ENCODE peak calls at places on chromosomes 3 and 15, in eight cellular contexts. One of them, this sample, is unnamed.

GRCh38 chr3:127556565-127556964 is 34.0 kb downstream of the TPRA1 start:
- DNase-seq in body of pancreas: no peak
- DNase-seq in ovary: no peak
- DNase-seq in testis: no peak
- DNase-seq in transverse colon: no peak
- DNase-seq in hepatocyte: no peak
- DNase-seq in psoas muscle: no peak
- DNase-seq in IMR-90: no peak
- DNase-seq in this sample: no peak

GRCh38 chr3:57112206-57112605 is 51.7 kb downstream of the SPATA12 start:
- DNase-seq in body of pancreas: no peak
- DNase-seq in ovary: no peak
- DNase-seq in testis: no peak
- DNase-seq in transverse colon: no peak
- DNase-seq in hepatocyte: no peak
- DNase-seq in psoas muscle: no peak
- DNase-seq in IMR-90: no peak
- DNase-seq in this sample: no peak

GRCh38 chr3:160564205-160564922 is 1.0 kb downstream of the KPNA4 start:
- DNase-seq in body of pancreas: no peak
- DNase-seq in ovary: no peak
- DNase-seq in testis: peak; percentile 29
- DNase-seq in transverse colon: peak; percentile 25
- DNase-seq in hepatocyte: peak; percentile 39
- DNase-seq in psoas muscle: no peak
- DNase-seq in IMR-90: no peak
- DNase-seq in this sample: no peak

GRCh38 chr3:118705827-118706226 is 328.8 kb downstream of the IGSF11 start:
- DNase-seq in body of pancreas: no peak
- DNase-seq in ovary: no peak
- DNase-seq in testis: no peak
- DNase-seq in transverse colon: no peak
- DNase-seq in hepatocyte: no peak
- DNase-seq in psoas muscle: no peak
- DNase-seq in IMR-90: no peak
- DNase-seq in this sample: no peak

GRCh38 chr3:108312656-108313055 is 16.3 kb downstream of the HHLA2 start:
- DNase-seq in body of pancreas: no peak
- DNase-seq in ovary: no peak
- DNase-seq in testis: no peak
- DNase-seq in transverse colon: no peak
- DNase-seq in hepatocyte: no peak
- DNase-seq in psoas muscle: no peak
- DNase-seq in IMR-90: peak; percentile 54
- DNase-seq in this sample: peak; percentile 34

GRCh38 chr15:58462547-58462946 is 30.8 kb downstream of the LIPC start:
- DNase-seq in body of pancreas: no peak
- DNase-seq in ovary: no peak
- DNase-seq in testis: no peak
- DNase-seq in transverse colon: peak; percentile 66
- DNase-seq in hepatocyte: peak; percentile 78
- DNase-seq in psoas muscle: no peak
- DNase-seq in IMR-90: no peak
- DNase-seq in this sample: no peak

GRCh38 chr15:42581272-42581730 is 5.9 kb downstream of the STARD9 start:
- DNase-seq in body of pancreas: peak; percentile 87
- DNase-seq in ovary: peak; percentile 81
- DNase-seq in testis: peak; percentile 92
- DNase-seq in transverse colon: peak; percentile 88
- DNase-seq in hepatocyte: peak; percentile 93
- DNase-seq in psoas muscle: peak; percentile 86
- DNase-seq in IMR-90: peak; percentile 68
- DNase-seq in this sample: no peak

GRCh38 chr3:139982404-139982803 is 47.4 kb downstream of the CLSTN2 start:
- DNase-seq in body of pancreas: no peak
- DNase-seq in ovary: no peak
- DNase-seq in testis: no peak
- DNase-seq in transverse colon: no peak
- DNase-seq in hepatocyte: peak; percentile 13
- DNase-seq in psoas muscle: no peak
- DNase-seq in IMR-90: no peak
- DNase-seq in this sample: no peak

GRCh38 chr3:189365609-189366564 is 194.1 kb downstream of the TPRG1 start:
- DNase-seq in body of pancreas: no peak
- DNase-seq in ovary: no peak
- DNase-seq in testis: no peak
- DNase-seq in transverse colon: no peak
- DNase-seq in hepatocyte: no peak
- DNase-seq in psoas muscle: no peak
- DNase-seq in IMR-90: no peak
- DNase-seq in this sample: no peak

GRCh38 chr3:193190387-193190786 is 50.6 kb upstream of the PLAAT1 start:
- DNase-seq in body of pancreas: peak; percentile 30
- DNase-seq in ovary: no peak
- DNase-seq in testis: peak; percentile 67
- DNase-seq in transverse colon: no peak
- DNase-seq in hepatocyte: peak; percentile 65
- DNase-seq in psoas muscle: no peak
- DNase-seq in IMR-90: no peak
- DNase-seq in this sample: no peak

GRCh38 chr3:195365371-195365770 is 77.4 kb downstream of the ACAP2 start:
- DNase-seq in body of pancreas: no peak
- DNase-seq in ovary: no peak
- DNase-seq in testis: no peak
- DNase-seq in transverse colon: no peak
- DNase-seq in hepatocyte: no peak
- DNase-seq in psoas muscle: no peak
- DNase-seq in IMR-90: no peak
- DNase-seq in this sample: no peak

GRCh38 chr3:186361612-186362408 is at the start of gene DGKG:
- DNase-seq in body of pancreas: peak; percentile 76
- DNase-seq in ovary: no peak
- DNase-seq in testis: peak; percentile 49
- DNase-seq in transverse colon: peak; percentile 49
- DNase-seq in hepatocyte: no peak
- DNase-seq in psoas muscle: peak; percentile 40
- DNase-seq in IMR-90: no peak
- DNase-seq in this sample: no peak

GRCh38 chr15:31080618-31081017 is 20.9 kb downstream of the TRPM1 start:
- DNase-seq in body of pancreas: peak; percentile 72
- DNase-seq in ovary: peak; percentile 59
- DNase-seq in testis: peak; percentile 82
- DNase-seq in transverse colon: peak; percentile 42
- DNase-seq in hepatocyte: peak; percentile 79
- DNase-seq in psoas muscle: peak; percentile 32
- DNase-seq in IMR-90: no peak
- DNase-seq in this sample: no peak

GRCh38 chr15:57626713-57627440 is 35.2 kb downstream of the MYZAP start:
- DNase-seq in body of pancreas: no peak
- DNase-seq in ovary: no peak
- DNase-seq in testis: no peak
- DNase-seq in transverse colon: no peak
- DNase-seq in hepatocyte: no peak
- DNase-seq in psoas muscle: peak; percentile 27
- DNase-seq in IMR-90: no peak
- DNase-seq in this sample: no peak

GRCh38 chr3:126134219-126134975 is 46.0 kb downstream of the ALDH1L1 start:
- DNase-seq in body of pancreas: peak; percentile 73
- DNase-seq in ovary: peak; percentile 72
- DNase-seq in testis: peak; percentile 76
- DNase-seq in transverse colon: peak; percentile 65
- DNase-seq in hepatocyte: peak; percentile 82
- DNase-seq in psoas muscle: peak; percentile 73
- DNase-seq in IMR-90: peak; percentile 36
- DNase-seq in this sample: no peak

GRCh38 chr3:127694467-127695215 is 21.9 kb downstream of the ABTB1 start:
- DNase-seq in body of pancreas: peak; percentile 93
- DNase-seq in ovary: no peak
- DNase-seq in testis: peak; percentile 77
- DNase-seq in transverse colon: peak; percentile 43
- DNase-seq in hepatocyte: no peak
- DNase-seq in psoas muscle: peak; percentile 70
- DNase-seq in IMR-90: peak; percentile 20
- DNase-seq in this sample: no peak

GRCh38 chr3:191328383-191328962 is 721 bp upstream of the CCDC50 start:
- DNase-seq in body of pancreas: no peak
- DNase-seq in ovary: no peak
- DNase-seq in testis: no peak
- DNase-seq in transverse colon: no peak
- DNase-seq in hepatocyte: peak; percentile 28
- DNase-seq in psoas muscle: no peak
- DNase-seq in IMR-90: no peak
- DNase-seq in this sample: no peak

DNA sequence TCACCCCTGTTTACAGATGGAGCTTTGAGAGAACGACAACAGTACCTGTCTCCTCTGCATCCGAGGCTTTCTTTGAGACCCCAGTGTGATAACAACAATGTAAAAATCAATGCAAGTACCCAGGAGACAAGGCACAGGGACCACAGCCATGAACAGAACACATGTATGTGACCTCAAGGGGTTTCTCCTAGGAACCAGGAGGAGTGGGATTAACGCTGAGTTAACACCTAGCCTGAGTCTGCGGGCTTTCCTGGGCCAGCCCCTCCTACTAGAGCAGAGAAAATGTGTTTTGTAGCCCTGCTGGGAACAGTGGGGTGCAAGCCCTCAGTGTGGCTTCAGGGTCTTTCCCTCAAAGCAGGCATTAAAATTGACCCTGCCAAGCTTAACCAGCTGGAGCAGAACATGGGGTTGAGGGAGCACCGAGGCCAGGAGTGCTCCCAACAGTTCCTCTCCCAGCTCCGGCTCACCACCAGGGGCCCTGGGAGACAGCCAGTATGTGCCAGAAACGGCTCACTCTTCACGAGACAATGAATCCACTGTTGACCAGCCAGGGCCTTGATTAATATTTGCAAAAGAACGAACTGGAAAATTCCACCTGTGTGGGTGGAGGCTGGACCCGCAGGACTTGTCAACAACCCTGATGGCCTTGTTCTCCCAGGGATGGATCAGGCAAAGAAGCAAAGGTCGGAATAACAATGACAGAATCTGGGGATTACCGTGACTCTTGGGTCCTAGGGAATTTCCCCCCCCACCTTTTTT is 3.6 kb downstream of the CHDH start:
- DNase-seq in body of pancreas: peak; percentile 94
- DNase-seq in ovary: peak; percentile 27
- DNase-seq in testis: peak; percentile 91
- DNase-seq in transverse colon: peak; percentile 79
- DNase-seq in hepatocyte: peak; percentile 89
- DNase-seq in psoas muscle: no peak
- DNase-seq in IMR-90: peak; percentile 23
- DNase-seq in this sample: no peak
- TF ChIP-seq CTCF in body of pancreas: peak; percentile 47
- TF ChIP-seq CTCF in ovary: no peak
- TF ChIP-seq CTCF in testis: peak; percentile 11
- TF ChIP-seq CTCF in transverse colon: peak; percentile 35
- TF ChIP-seq CTCF in hepatocyte: peak; percentile 26
- TF ChIP-seq CTCF in psoas muscle: no peak
- TF ChIP-seq CTCF in IMR-90: peak; percentile 7
- TF ChIP-seq CTCF in this sample: no peak

GRCh38 chr15:93024293-93024692 is 64.7 kb downstream of the RGMA start:
- DNase-seq in body of pancreas: no peak
- DNase-seq in ovary: no peak
- DNase-seq in testis: no peak
- DNase-seq in transverse colon: no peak
- DNase-seq in hepatocyte: no peak
- DNase-seq in psoas muscle: no peak
- DNase-seq in IMR-90: no peak
- DNase-seq in this sample: no peak
- H3K36me3 ChIP-seq in body of pancreas: peaks cover 28% of the 10 kb centered on the region
- H3K36me3 ChIP-seq in ovary: no peaks in the 10 kb centered on the region
- H3K36me3 ChIP-seq in testis: no peaks in the 10 kb centered on the region
- H3K36me3 ChIP-seq in transverse colon: peaks cover 6% of the 10 kb centered on the region
- H3K36me3 ChIP-seq in hepatocyte: peaks cover 8% of the 10 kb centered on the region
- H3K36me3 ChIP-seq in psoas muscle: peaks cover 75% of the 10 kb centered on the region
- H3K36me3 ChIP-seq in IMR-90: peaks cover 63% of the 10 kb centered on the region
- H3K36me3 ChIP-seq in this sample: peaks cover 40% of the 10 kb centered on the region

GRCh38 chr3:36765104-36765503 is 751 bp upstream of the DCLK3 start:
- DNase-seq in body of pancreas: no peak
- DNase-seq in ovary: no peak
- DNase-seq in testis: no peak
- DNase-seq in transverse colon: no peak
- DNase-seq in hepatocyte: no peak
- DNase-seq in psoas muscle: no peak
- DNase-seq in IMR-90: no peak
- DNase-seq in this sample: no peak

GRCh38 chr3:36764704-36765038 is 318 bp upstream of the DCLK3 start:
- DNase-seq in body of pancreas: no peak
- DNase-seq in ovary: no peak
- DNase-seq in testis: no peak
- DNase-seq in transverse colon: no peak
- DNase-seq in hepatocyte: no peak
- DNase-seq in psoas muscle: no peak
- DNase-seq in IMR-90: no peak
- DNase-seq in this sample: no peak

GRCh38 chr3:36763111-36763849 is 1.1 kb downstream of the DCLK3 start:
- DNase-seq in body of pancreas: no peak
- DNase-seq in ovary: no peak
- DNase-seq in testis: no peak
- DNase-seq in transverse colon: no peak
- DNase-seq in hepatocyte: no peak
- DNase-seq in psoas muscle: no peak
- DNase-seq in IMR-90: no peak
- DNase-seq in this sample: no peak

GRCh38 chr3:36769926-36770325 is 5.6 kb upstream of the DCLK3 start:
- DNase-seq in body of pancreas: no peak
- DNase-seq in ovary: no peak
- DNase-seq in testis: no peak
- DNase-seq in transverse colon: no peak
- DNase-seq in hepatocyte: no peak
- DNase-seq in psoas muscle: no peak
- DNase-seq in IMR-90: no peak
- DNase-seq in this sample: no peak

GRCh38 chr3:36763850-36764703 is at the start of gene DCLK3:
- DNase-seq in body of pancreas: peak; percentile 6
- DNase-seq in ovary: no peak
- DNase-seq in testis: no peak
- DNase-seq in transverse colon: no peak
- DNase-seq in hepatocyte: peak; percentile 37
- DNase-seq in psoas muscle: peak; percentile 18
- DNase-seq in IMR-90: no peak
- DNase-seq in this sample: no peak
- TF ChIP-seq CTCF in body of pancreas: no peak
- TF ChIP-seq CTCF in ovary: no peak
- TF ChIP-seq CTCF in testis: no peak
- TF ChIP-seq CTCF in transverse colon: no peak
- TF ChIP-seq CTCF in hepatocyte: no peak
- TF ChIP-seq CTCF in psoas muscle: no peak
- TF ChIP-seq CTCF in IMR-90: no peak
- TF ChIP-seq CTCF in this sample: no peak

DNA sequence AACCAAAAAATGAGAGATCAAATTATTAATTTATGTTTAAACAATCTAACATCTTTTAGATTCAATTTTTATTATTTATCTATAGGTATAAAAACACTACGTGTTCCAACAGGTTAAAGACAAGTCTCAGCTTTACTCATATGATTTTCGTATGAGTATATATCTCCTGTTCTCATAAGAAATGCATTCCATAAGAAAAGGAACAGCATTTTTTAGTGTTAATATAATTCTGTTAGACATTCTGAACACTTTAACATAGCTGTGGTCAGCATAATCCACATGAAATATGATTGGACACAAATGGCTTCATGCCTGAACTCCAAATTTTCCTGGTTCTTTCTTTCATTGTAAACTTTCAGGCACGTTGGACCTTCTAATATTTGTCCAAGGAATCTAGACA is 1122.0 kb upstream of the ALCAM start:
- DNase-seq in body of pancreas: no peak
- DNase-seq in ovary: no peak
- DNase-seq in testis: no peak
- DNase-seq in transverse colon: no peak
- DNase-seq in hepatocyte: no peak
- DNase-seq in psoas muscle: no peak
- DNase-seq in IMR-90: no peak
- DNase-seq in this sample: no peak
- H3K36me3 ChIP-seq in body of pancreas: no peaks in the 10 kb centered on the region
- H3K36me3 ChIP-seq in ovary: no peaks in the 10 kb centered on the region
- H3K36me3 ChIP-seq in testis: no peaks in the 10 kb centered on the region
- H3K36me3 ChIP-seq in transverse colon: no peaks in the 10 kb centered on the region
- H3K36me3 ChIP-seq in hepatocyte: no peaks in the 10 kb centered on the region
- H3K36me3 ChIP-seq in psoas muscle: no peaks in the 10 kb centered on the region
- H3K36me3 ChIP-seq in IMR-90: no peaks in the 10 kb centered on the region
- H3K36me3 ChIP-seq in this sample: no peaks in the 10 kb centered on the region

This sample was measured in BJ.